ENCODE peak calls at places on chromosomes 13 and 19, in four cellular contexts. S is HepG2, G is GM12878, L is K562. Z is an unnamed sample.

GRCh38 chr19:16445238-16446107 is 26.3 kb downstream of the EPS15L1 start:
- DNase-seq in S (peak), L (no peak), G (peak), Z (no peak)

GRCh38 chr19:46387713-46388130 is 25.6 kb downstream of the CCDC8 start:
- DNase-seq in S (no peak), G (no peak), L (no peak), Z (no peak)

GRCh38 chr13:30112602-30113435 is 194.5 kb downstream of the KATNAL1 start:
- DNase-seq in S (peak), G (no peak), L (peak), Z (peak)

GRCh38 chr19:28485300-28485699 is 727.7 kb downstream of the UQCRFS1 start:
- DNase-seq in S (no peak), G (no peak), L (peak), Z (no peak)

GRCh38 chr19:11125994-11126685 is 29.4 kb downstream of the SPC24 start:
- DNase-seq in L (peak), G (no peak), S (peak), Z (peak)

GRCh38 chr19:5074830-5075394 is 106.0 kb downstream of the KDM4B start:
- DNase-seq in G (no peak), S (no peak), L (no peak), Z (no peak)

GRCh38 chr13:41916173-41916954 is 44.5 kb downstream of the VWA8 start:
- DNase-seq in L (peak), S (no peak), G (peak), Z (no peak)

GRCh38 chr13:30739646-30740642 is 4.6 kb downstream of the ALOX5AP start:
- DNase-seq in S (no peak), L (peak), G (peak), Z (no peak)

GRCh38 chr13:23570099-23570926 is at the start of gene TNFRSF19:
- DNase-seq in L (peak), G (no peak), S (peak), Z (peak)

GRCh38 chr13:91369432-91369831 is 21.9 kb downstream of the MIR17HG start:
- DNase-seq in G (no peak), L (peak), S (no peak), Z (no peak)

GRCh38 chr19:1566392-1567115 is 1.6 kb downstream of the MEX3D start:
- DNase-seq in G (no peak), L (no peak), S (peak), Z (peak)

GRCh38 chr13:61778531-61778930 is 362.9 kb upstream of the PCDH20 start:
- DNase-seq in G (no peak), L (no peak), S (no peak), Z (no peak)

GRCh38 chr13:49240017-49240416 is 7.7 kb upstream of the CDADC1 start:
- DNase-seq in S (peak), G (no peak), L (peak), Z (no peak)

DNA sequence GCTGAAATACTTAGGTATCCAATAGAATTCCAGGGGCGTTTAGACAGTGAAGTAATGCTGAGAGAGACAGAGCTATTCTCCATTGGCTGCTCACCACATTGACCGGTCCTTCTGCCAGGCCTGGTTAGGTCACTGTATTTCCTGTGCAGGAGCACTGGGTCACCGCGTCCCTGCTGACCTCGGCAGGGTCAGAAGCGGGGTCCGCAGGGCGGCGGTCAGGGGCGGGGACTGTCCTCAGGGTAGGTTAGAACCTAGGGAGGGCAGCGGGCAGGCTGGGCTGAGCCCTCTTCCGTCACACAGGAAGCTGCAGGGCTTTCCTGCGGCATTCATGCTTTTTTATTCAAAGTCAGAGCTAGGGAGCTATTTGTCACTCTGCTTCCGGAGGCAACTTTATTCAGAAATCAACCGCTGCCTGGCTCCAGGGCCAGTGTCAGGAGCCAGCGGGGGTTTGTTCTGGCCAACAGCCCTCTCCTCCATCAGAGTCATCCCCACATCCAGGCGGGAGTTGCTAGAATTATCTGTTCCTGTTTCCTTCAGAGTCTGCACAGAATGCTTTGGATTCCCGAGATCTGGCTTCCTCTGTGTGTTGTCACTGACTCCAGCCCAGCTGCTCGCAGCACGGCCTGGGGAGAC is 81.3 kb upstream of the WASF3 start:
- DNase-seq in S (peak), L (no peak), G (no peak), Z (no peak)
- TF ChIP-seq SMC3 in S (no peak), L (no peak), G (no peak), Z (no peak)

DNA sequence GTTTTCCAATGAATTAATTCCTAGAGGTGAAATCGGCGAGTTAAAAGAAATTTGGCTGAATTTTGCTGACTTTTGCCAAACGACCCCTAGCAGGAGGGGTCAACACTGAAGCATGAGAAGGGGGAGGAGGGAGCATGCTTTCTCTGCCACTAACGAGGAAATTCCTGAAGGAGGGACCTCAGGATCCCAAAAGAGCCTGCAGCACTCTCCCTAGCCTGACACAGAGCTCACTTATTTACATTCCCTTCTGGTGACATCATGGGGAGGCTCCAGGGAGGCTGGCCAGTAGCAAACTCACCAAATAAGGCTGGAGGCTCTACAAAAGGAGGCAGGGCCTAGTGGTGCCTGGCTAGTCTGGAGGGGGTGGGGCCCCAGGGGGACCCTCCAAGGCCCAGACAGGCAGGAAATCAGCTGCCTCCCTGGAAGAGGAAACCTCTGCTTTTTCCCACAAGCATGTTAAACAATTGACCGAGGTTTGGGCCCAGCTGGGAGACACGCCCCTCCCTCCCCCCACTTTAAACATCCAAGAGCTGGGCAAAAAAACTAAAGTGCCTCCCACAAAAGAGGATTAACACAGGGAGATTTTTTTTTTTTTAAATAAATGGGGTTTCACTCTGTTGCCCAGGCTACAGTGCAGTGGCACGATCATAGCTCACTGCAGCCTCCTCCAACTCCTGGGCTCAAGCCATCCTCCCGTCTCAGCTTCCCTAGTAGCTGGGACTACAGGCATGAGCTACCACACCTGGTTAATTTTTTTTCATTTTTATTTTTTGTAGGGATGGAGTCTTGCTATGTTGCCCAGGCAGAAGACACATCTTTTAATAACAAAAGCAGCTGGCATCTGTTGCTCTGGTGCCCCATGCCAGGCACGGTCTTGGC is 2.1 kb downstream of the DAPK3 start:
- DNase-seq in G (no peak), L (peak), S (peak), Z (peak)
- TF ChIP-seq JUND in G (no peak), L (peak), S (peak), Z (peak)

GRCh38 chr19:15149704-15150103 is 42.5 kb downstream of the SYDE1 start:
- DNase-seq in S (no peak), L (no peak), G (no peak), Z (no peak)

GRCh38 chr19:15155296-15155695 is 45.5 kb downstream of the NOTCH3 start:
- DNase-seq in S (no peak), G (no peak), L (no peak), Z (no peak)

GRCh38 chr19:15159251-15159650 is 41.5 kb downstream of the NOTCH3 start:
- DNase-seq in S (no peak), L (peak), G (no peak), Z (no peak)

GRCh38 chr19:15156391-15156790 is 44.4 kb downstream of the NOTCH3 start:
- DNase-seq in S (no peak), L (no peak), G (no peak), Z (no peak)

DNA sequence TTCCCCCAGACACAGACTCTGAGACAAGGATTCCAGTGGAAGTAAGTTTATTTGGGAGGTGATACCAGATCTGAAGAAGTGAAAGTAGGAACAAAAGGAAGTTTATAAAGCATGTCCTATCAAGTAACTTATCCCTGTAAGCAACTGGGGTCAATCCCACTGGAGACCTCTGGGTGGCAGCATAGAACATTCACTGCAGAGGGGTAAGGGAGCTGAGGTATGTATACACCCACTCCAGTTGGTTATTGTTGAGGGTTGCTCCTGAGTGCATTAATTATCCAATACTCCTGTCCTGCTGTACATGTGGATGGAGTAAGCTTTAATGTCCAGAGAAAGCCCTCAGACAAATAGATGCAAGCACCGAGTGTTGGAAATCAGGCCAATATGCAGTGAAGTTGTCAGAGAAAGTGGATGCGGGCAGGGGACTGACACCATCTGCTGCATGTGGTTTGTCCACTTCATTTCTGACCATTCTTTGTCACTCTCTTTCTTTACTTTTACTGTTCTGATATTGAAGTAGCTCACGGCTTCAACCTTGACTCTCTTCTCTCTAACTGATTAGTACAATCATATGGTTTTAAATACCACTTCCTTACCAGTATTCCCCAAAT is 46.7 kb downstream of the NOTCH3 start:
- DNase-seq in L (peak), G (no peak), S (peak), Z (peak)
- H3K4me2 ChIP-seq in L (no peak), G (no peak), S (no peak), Z (no peak)

GRCh38 chr13:100789481-100789880 is 114.9 kb upstream of the TMTC4 start:
- DNase-seq in S (peak), G (no peak), L (no peak), Z (no peak)
- TF ChIP-seq SMC3 in S (no peak), G (no peak), L (no peak), Z (no peak)

DNA sequence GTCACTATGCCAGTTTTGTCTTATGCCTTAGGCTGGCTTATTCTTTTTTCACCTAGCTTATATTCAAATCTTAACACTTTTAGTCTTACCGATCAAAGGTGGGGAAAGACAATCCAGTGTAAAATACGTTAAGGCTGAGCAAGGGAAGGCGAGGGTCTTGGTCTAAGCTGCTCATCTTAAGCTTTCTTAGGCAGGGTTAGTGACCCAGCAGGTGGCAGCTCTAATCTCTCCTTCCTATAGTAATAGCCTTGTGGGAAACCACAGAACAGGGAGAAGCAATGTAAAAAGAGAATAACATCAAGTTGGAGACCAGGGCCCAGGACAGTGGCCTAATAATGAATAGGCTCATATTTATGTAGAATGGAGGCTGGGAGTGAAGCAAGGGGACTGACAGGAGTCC is 45.9 kb downstream of the COG3 start:
- DNase-seq in G (no peak), S (no peak), L (no peak), Z (no peak)
- TF ChIP-seq JUND in G (no peak), S (no peak), L (no peak), Z (no peak)

GRCh38 chr13:109647046-109647445 is 139.3 kb downstream of the IRS2 start:
- DNase-seq in G (no peak), S (no peak), L (no peak), Z (no peak)

GRCh38 chr13:109644956-109645355 is 141.4 kb downstream of the IRS2 start:
- DNase-seq in G (no peak), S (no peak), L (no peak), Z (no peak)

GRCh38 chr13:109645831-109646230 is 140.6 kb downstream of the IRS2 start:
- DNase-seq in L (no peak), S (no peak), G (no peak), Z (no peak)

GRCh38 chr13:109647699-109648098 is 138.7 kb downstream of the IRS2 start:
- DNase-seq in S (no peak), G (no peak), L (no peak), Z (no peak)

GRCh38 chr13:109646423-109646822 is 140.0 kb downstream of the IRS2 start:
- DNase-seq in S (no peak), G (peak), L (no peak), Z (no peak)
- H3K4me2 ChIP-seq in S (no peak), G (no peak), L (no peak), Z (no peak)

DNA sequence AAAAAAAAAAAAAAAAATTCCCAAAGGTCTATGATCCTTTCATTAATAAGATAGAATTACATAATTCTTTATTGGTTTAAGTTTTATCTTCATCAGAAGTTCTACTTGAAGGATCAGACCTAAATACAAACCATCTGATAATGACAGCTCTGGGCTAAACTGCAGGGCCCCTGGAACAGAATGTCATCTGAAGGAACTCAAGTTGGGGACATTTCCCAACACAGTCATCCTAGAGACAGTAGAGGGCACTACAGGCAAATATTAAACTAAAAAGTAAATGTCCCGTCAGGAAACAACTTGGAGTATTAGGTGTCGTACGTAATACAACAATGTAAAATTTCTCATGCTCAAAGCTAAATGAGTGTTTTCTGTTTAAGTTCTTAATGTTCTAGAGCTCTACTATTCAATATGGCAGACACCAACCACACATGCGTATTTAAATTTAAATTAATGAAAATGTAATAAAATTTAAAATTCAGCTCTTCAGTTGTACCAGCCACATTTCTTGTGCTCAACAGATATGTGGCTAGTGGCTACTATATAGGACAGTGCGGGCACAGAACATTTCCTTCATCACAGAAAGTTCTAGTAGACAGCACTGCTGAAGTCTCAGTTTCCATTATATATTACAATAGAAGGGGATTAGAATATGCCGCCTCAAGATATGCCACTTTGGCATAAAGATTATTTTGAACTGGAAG is 21.8 kb upstream of the NAXD start:
- DNase-seq in S (peak), G (no peak), L (peak), Z (peak)
- TF ChIP-seq SMC3 in S (peak), G (peak), L (peak), Z (peak)

GRCh38 chr19:40461669-40462221 is 3.8 kb downstream of the BLVRB start:
- DNase-seq in L (no peak), G (peak), S (peak), Z (no peak)

GRCh38 chr19:40457048-40457447 is 8.5 kb downstream of the BLVRB start:
- DNase-seq in L (no peak), S (no peak), G (no peak), Z (no peak)

GRCh38 chr19:40460185-40460584 is 5.4 kb downstream of the BLVRB start:
- DNase-seq in L (no peak), G (no peak), S (no peak), Z (no peak)

GRCh38 chr19:40458597-40458974 is 7.0 kb downstream of the BLVRB start:
- DNase-seq in G (no peak), L (no peak), S (no peak), Z (no peak)

GRCh38 chr19:40457953-40458596 is 7.5 kb downstream of the BLVRB start:
- DNase-seq in L (no peak), G (no peak), S (no peak), Z (no peak)
- TF ChIP-seq JUND in L (no peak), G (no peak), S (no peak), Z (no peak)

DNA sequence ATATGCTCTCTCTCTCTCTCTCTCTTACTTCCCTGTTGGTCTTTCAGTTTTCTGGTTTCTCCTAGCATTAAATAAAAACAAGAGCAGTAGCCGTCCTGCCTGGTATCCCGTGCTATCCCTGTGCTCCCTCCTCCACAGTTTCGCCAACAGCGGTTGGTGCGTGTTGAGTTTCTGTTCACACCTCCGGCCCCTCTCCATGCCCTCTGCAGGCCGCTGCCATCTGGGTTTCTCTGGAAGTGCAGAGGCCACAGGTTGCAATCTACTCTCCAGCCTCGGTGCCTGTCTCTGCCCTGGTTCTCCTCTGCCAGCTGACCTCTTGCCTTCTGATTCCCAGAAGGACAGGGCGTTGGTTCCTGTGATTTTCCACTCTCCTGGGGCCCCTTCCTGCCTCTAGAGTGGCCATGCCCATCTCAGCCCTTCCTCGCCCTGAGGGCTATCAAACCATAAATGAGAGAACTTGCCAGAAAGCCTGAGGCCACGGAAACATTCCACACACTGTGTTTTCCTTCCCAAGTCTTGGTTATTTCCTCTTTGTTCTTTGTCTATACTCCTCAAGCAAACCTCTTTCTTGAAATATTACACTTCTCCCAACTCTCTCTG is 146.3 kb downstream of the SHISA2 start:
- DNase-seq in S (no peak), L (no peak), G (no peak), Z (no peak)
- H3K4me2 ChIP-seq in S (no peak), L (no peak), G (no peak), Z (no peak)